ENCODE peak calls at places on chromosome 19, in four cellular contexts. J is epithelial cell of esophagus, N is omental fat pad, F is Panc1. K is an unnamed sample.

GRCh38 chr19:10766049-10766623 is 48.3 kb downstream of the DNM2 start:
- DNase-seq in J (no peak), N (no peak), F (no peak), K (no peak)

GRCh38 chr19:57708641-57709354 is at the start of gene ZNF154:
- DNase-seq in J (peak), N (no peak), F (no peak), K (peak)

GRCh38 chr19:52734340-52734892 is 428 bp downstream of the ZNF611 start:
- DNase-seq in J (peak), N (no peak), F (no peak), K (no peak)

GRCh38 chr19:12639901-12640613 is 26.5 kb downstream of the MAN2B1 start:
- DNase-seq in J (peak), N (peak), F (peak), K (no peak)

GRCh38 chr19:40588926-40589569 is 12.1 kb upstream of the LTBP4 start:
- DNase-seq in J (no peak), N (no peak), F (no peak), K (no peak)

GRCh38 chr19:21947775-21948174 is 63.0 kb downstream of the ZNF208 start:
- DNase-seq in J (peak), N (no peak), F (no peak), K (no peak)

GRCh38 chr19:33226550-33227241 is 1.0 kb upstream of the SLC7A10 start:
- DNase-seq in J (no peak), N (no peak), F (no peak), K (no peak)

GRCh38 chr19:17264641-17264979 is at the start of gene USHBP1:
- DNase-seq in J (no peak), N (no peak), F (no peak), K (no peak)

GRCh38 chr19:50333235-50333736 is 4.1 kb upstream of the KCNC3 start:
- DNase-seq in J (peak), N (peak), F (peak), K (peak)

GRCh38 chr19:351976-352625 is 7.5 kb upstream of the MIER2 start:
- DNase-seq in J (no peak), N (no peak), F (no peak), K (no peak)

GRCh38 chr19:56348289-56348877 is 33.7 kb upstream of the ZSCAN5A start:
- DNase-seq in J (peak), N (no peak), F (no peak), K (no peak)

GRCh38 chr19:43148233-43148632 is 38.1 kb downstream of the PSG5 start:
- DNase-seq in J (peak), N (no peak), F (no peak), K (no peak)

GRCh38 chr19:16571283-16571682 is 932 bp downstream of the SLC35E1 start:
- DNase-seq in J (peak), N (no peak), F (no peak), K (no peak)

GRCh38 chr19:40279120-40279551 is 6.0 kb downstream of the AKT2 start:
- DNase-seq in J (no peak), N (no peak), F (no peak), K (no peak)

GRCh38 chr19:10513223-10513622 is 4.0 kb downstream of the S1PR5 start:
- DNase-seq in J (no peak), N (no peak), F (no peak), K (no peak)

GRCh38 chr19:17448190-17448967 is at the start of gene TMEM221:
- DNase-seq in J (peak), N (no peak), F (no peak), K (peak)

GRCh38 chr19:10206226-10206873 is 11.6 kb upstream of the DNMT1 start:
- DNase-seq in J (no peak), N (no peak), F (no peak), K (no peak)

GRCh38 chr19:44735011-44735410 is 13.5 kb upstream of the BCL3 start:
- DNase-seq in J (peak), N (no peak), F (no peak), K (no peak)

GRCh38 chr19:623974-624373 is 9.4 kb downstream of the POLRMT start:
- DNase-seq in J (no peak), N (no peak), F (no peak), K (no peak)

GRCh38 chr19:6212403-6213265 is 67.1 kb downstream of the MLLT1 start:
- DNase-seq in J (no peak), N (no peak), F (no peak), K (no peak)

GRCh38 chr19:41366089-41366488 is 2.1 kb upstream of the B9D2 start:
- DNase-seq in J (no peak), N (no peak), F (no peak), K (no peak)

GRCh38 chr19:19937403-19937802 is 36.7 kb downstream of the ZNF93 start:
- DNase-seq in J (no peak), N (no peak), F (no peak), K (no peak)

GRCh38 chr19:18609717-18610051 is 3.0 kb upstream of the TMEM59L start:
- DNase-seq in J (no peak), N (no peak), F (no peak), K (no peak)

GRCh38 chr19:9917322-9917721 is 19.0 kb downstream of the OLFM2 start:
- DNase-seq in J (peak), N (no peak), F (no peak), K (no peak)

GRCh38 chr19:10603084-10603872 is 16.2 kb upstream of the AP1M2 start:
- DNase-seq in J (no peak), N (no peak), F (no peak), K (no peak)

GRCh38 chr19:19471682-19472081 is 43.7 kb downstream of the TSSK6 start:
- DNase-seq in J (no peak), N (no peak), F (no peak), K (no peak)

GRCh38 chr19:10420444-10421239 is at the start of gene PDE4A:
- DNase-seq in J (peak), N (no peak), F (no peak), K (no peak)

GRCh38 chr19:6012416-6013170 is 34.7 kb upstream of the RANBP3 start:
- DNase-seq in J (no peak), N (no peak), F (no peak), K (no peak)

GRCh38 chr19:51138549-51138979 is 3.5 kb upstream of the SIGLEC7 start:
- DNase-seq in J (no peak), N (no peak), F (no peak), K (no peak)

GRCh38 chr19:32123355-32123940 is 222.0 kb upstream of the ZNF507 start:
- DNase-seq in J (no peak), N (no peak), F (no peak), K (no peak)

GRCh38 chr19:41224632-41225031 is 5.6 kb downstream of the AXL start:
- DNase-seq in J (no peak), N (no peak), F (no peak), K (no peak)

GRCh38 chr19:56120371-56121179 is 520 bp downstream of the ZNF787 start:
- DNase-seq in J (peak), N (peak), F (no peak), K (peak)

GRCh38 chr19:31166206-31166605 is 183.0 kb downstream of the TSHZ3 start:
- DNase-seq in J (no peak), N (no peak), F (no peak), K (no peak)

GRCh38 chr19:46574533-46574932 is 26.6 kb upstream of the CALM3 start:
- DNase-seq in J (no peak), N (no peak), F (no peak), K (no peak)

GRCh38 chr19:11092181-11092538 is 2.9 kb downstream of the LDLR start:
- DNase-seq in J (peak), N (no peak), F (no peak), K (no peak)

GRCh38 chr19:1262687-1263123 is 6.4 kb upstream of the CIRBP start:
- DNase-seq in J (no peak), N (no peak), F (no peak), K (no peak)

GRCh38 chr19:18086590-18087138 is at the start of gene IL12RB1:
- DNase-seq in J (no peak), N (no peak), F (no peak), K (no peak)

GRCh38 chr19:2727640-2727944 is 6.4 kb upstream of the DIRAS1 start:
- DNase-seq in J (peak), N (no peak), F (no peak), K (no peak)

GRCh38 chr19:34824686-34825085 is 51.7 kb upstream of the ZNF599 start:
- DNase-seq in J (no peak), N (no peak), F (no peak), K (no peak)

DNA sequence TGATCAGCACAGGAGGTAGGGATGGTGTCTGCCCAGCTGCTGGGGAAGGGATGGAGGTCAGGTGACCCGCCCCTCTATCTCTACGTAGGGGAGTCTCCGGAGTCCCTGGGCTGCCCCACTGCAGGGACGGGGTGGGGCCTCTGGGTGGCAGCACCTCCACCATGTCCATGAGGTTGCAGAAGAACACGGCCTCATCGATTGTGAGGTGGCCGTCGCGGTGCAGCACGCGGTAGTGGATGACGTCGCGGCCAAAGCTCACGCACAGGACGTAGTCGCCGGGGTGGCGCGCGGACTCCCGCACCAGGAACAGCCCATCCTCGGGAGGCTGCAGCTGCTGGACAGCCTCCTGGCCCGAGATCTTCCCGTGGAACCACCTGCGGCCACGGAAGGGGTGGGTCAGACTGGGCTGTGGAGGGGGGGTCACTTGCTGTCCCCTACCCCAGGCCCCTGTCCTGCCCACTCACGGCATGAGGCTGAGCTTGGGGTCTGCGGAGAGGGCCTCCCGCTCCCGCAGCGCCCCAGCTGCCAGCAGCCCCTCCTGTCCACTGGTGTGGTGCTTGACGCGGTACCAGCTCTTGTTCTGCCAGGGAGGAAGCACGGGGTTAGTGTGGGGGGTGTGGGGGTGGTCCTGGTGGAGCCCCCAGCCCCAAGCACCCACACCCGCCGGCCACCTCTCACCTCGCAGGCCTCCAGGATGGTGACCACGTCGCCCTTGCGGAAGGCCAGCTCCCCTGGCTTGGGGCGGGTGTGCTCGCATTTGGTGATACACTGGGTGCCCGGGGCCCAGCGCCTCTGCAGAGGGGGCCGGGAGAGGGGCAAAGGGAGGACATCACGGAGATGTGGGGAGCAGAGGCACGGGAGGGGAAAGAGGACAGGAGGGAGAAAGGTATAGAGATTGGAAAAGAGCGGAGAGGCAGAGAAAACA is 2.3 kb downstream of the MATK start:
- DNase-seq in J (no peak), N (no peak), F (no peak), K (no peak)
- TF ChIP-seq CTCF in J (no peak), N (no peak), F (peak), K (no peak)

GRCh38 chr19:54883228-54883627 is 9.2 kb downstream of the FCAR start:
- DNase-seq in J (no peak), N (no peak), F (no peak), K (no peak)

GRCh38 chr19:54882758-54883157 is 8.7 kb downstream of the FCAR start:
- DNase-seq in J (no peak), N (no peak), F (no peak), K (no peak)

GRCh38 chr19:54881884-54882283 is 7.8 kb downstream of the FCAR start:
- DNase-seq in J (no peak), N (no peak), F (no peak), K (no peak)
- TF ChIP-seq CTCF in J (no peak), N (no peak), F (no peak), K (no peak)

DNA sequence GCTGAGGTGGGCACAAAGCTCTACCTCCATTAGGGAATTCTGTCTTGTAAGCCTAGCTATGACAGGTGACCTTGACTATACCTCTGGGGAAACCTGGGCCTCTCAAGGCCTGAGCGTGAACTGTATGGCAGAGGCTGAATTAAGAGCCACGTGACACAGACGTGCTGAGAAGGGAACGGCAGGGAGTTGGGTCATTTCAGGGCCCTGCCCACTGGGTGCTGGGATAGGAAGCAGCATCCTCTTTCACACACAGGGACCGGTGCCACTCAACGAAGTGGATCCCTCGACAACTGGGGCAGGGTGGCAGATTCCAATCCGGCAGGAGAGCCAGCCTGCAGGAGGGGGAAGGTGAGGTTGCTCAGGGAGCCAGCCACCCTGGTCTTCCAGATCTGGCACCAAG is 9.2 kb downstream of the ASF1B start:
- DNase-seq in J (no peak), N (no peak), F (no peak), K (no peak)
- TF ChIP-seq CTCF in J (no peak), N (no peak), F (no peak), K (no peak)

DNA sequence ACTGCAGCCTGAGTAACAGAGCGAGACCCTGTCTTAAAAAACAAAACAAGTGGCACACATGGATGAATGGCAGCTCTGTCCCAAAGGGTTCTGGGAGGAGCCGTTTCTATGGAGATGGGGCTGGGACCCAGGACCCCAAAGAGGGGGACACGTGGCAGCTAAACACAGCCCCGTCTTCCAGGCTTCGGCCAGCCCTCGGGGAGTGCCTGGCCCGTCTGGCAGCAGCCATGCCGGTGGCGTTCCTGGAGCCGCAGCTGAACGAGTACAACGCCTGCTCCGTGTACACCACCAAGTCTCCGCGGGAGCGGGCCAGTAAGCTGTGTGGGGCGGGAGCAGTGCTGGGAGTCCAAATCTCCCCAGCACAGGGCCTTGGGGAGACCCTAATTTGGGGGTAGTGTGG is 82.4 kb downstream of the RYR1 start:
- DNase-seq in J (no peak), N (no peak), F (no peak), K (no peak)
- TF ChIP-seq CTCF in J (no peak), N (no peak), F (no peak), K (no peak)

GRCh38 chr19:8321067-8321759 is at the start of the genes NDUFA7 and RPS28:
- DNase-seq in J (peak), N (peak), F (peak), K (peak)
- TF ChIP-seq CTCF in J (no peak), N (no peak), F (no peak), K (no peak)

GRCh38 chr19:49118565-49119410 is at the start of gene C19orf73:
- DNase-seq in J (peak), N (peak), F (peak), K (peak)
- TF ChIP-seq CTCF in J (no peak), N (no peak), F (no peak), K (no peak)